ENCODE peak calls at places on chromosome 20, in eight cellular contexts. One of them, this sample, is unnamed.
A peak's percentile ranks its signal among the peaks of the same experiment; 100 is the strongest.

GRCh38 chr20:4439461-4439860 is 282.2 kb upstream of the PRND start:
- DNase-seq in astrocyte: no peak
- DNase-seq in MM.1S: no peak
- DNase-seq in HepG2: no peak
- DNase-seq in HCT116: no peak
- DNase-seq in fibroblast of lung: peak; percentile 23
- DNase-seq in mammary epithelial cell: no peak
- DNase-seq in osteoblast: no peak
- DNase-seq in this sample: no peak

GRCh38 chr20:33684533-33685327 is 1.5 kb downstream of the E2F1 start:
- DNase-seq in astrocyte: no peak
- DNase-seq in MM.1S: no peak
- DNase-seq in HepG2: no peak
- DNase-seq in HCT116: no peak
- DNase-seq in fibroblast of lung: no peak
- DNase-seq in mammary epithelial cell: no peak
- DNase-seq in osteoblast: no peak
- DNase-seq in this sample: no peak

GRCh38 chr20:33832113-33832853 is 21.1 kb downstream of the CHMP4B start:
- DNase-seq in astrocyte: peak; percentile 38
- DNase-seq in MM.1S: no peak
- DNase-seq in HepG2: no peak
- DNase-seq in HCT116: no peak
- DNase-seq in fibroblast of lung: no peak
- DNase-seq in mammary epithelial cell: no peak
- DNase-seq in osteoblast: no peak
- DNase-seq in this sample: no peak

GRCh38 chr20:50477260-50477659 is 32.9 kb upstream of the PTPN1 start:
- DNase-seq in astrocyte: no peak
- DNase-seq in MM.1S: no peak
- DNase-seq in HepG2: no peak
- DNase-seq in HCT116: no peak
- DNase-seq in fibroblast of lung: no peak
- DNase-seq in mammary epithelial cell: no peak
- DNase-seq in osteoblast: no peak
- DNase-seq in this sample: no peak

GRCh38 chr20:50701055-50701963 is 10.0 kb upstream of the RIPOR3 start:
- DNase-seq in astrocyte: no peak
- DNase-seq in MM.1S: no peak
- DNase-seq in HepG2: peak; percentile 67
- DNase-seq in HCT116: no peak
- DNase-seq in fibroblast of lung: no peak
- DNase-seq in mammary epithelial cell: no peak
- DNase-seq in osteoblast: no peak
- DNase-seq in this sample: no peak

GRCh38 chr20:50421356-50422340 is 88.5 kb upstream of the PTPN1 start:
- DNase-seq in astrocyte: no peak
- DNase-seq in MM.1S: no peak
- DNase-seq in HepG2: no peak
- DNase-seq in HCT116: no peak
- DNase-seq in fibroblast of lung: no peak
- DNase-seq in mammary epithelial cell: no peak
- DNase-seq in osteoblast: peak; percentile 21
- DNase-seq in this sample: no peak

GRCh38 chr20:44691424-44692423 is 23.4 kb upstream of the CCN5 start:
- DNase-seq in astrocyte: peak; percentile 45
- DNase-seq in MM.1S: no peak
- DNase-seq in HepG2: no peak
- DNase-seq in HCT116: no peak
- DNase-seq in fibroblast of lung: peak; percentile 61
- DNase-seq in mammary epithelial cell: no peak
- DNase-seq in osteoblast: no peak
- DNase-seq in this sample: peak; percentile 77

GRCh38 chr20:20017852-20018245 is 687 bp downstream of the NAA20 start:
- DNase-seq in astrocyte: no peak
- DNase-seq in MM.1S: peak; percentile 14
- DNase-seq in HepG2: peak; percentile 40
- DNase-seq in HCT116: no peak
- DNase-seq in fibroblast of lung: no peak
- DNase-seq in mammary epithelial cell: peak; percentile 36
- DNase-seq in osteoblast: no peak
- DNase-seq in this sample: peak; percentile 50

GRCh38 chr20:14959506-14960493 is 622.4 kb upstream of the FLRT3 start:
- DNase-seq in astrocyte: no peak
- DNase-seq in MM.1S: peak; percentile 21
- DNase-seq in HepG2: peak; percentile 24
- DNase-seq in HCT116: no peak
- DNase-seq in fibroblast of lung: no peak
- DNase-seq in mammary epithelial cell: peak; percentile 88
- DNase-seq in osteoblast: no peak
- DNase-seq in this sample: peak; percentile 75

GRCh38 chr20:24604966-24605365 is 135.5 kb downstream of the SYNDIG1 start:
- DNase-seq in astrocyte: no peak
- DNase-seq in MM.1S: no peak
- DNase-seq in HepG2: no peak
- DNase-seq in HCT116: no peak
- DNase-seq in fibroblast of lung: no peak
- DNase-seq in mammary epithelial cell: no peak
- DNase-seq in osteoblast: no peak
- DNase-seq in this sample: no peak

GRCh38 chr20:19633985-19634384 is 124.1 kb upstream of the RIN2 start:
- DNase-seq in astrocyte: peak; percentile 18
- DNase-seq in MM.1S: no peak
- DNase-seq in HepG2: no peak
- DNase-seq in HCT116: no peak
- DNase-seq in fibroblast of lung: no peak
- DNase-seq in mammary epithelial cell: no peak
- DNase-seq in osteoblast: peak; percentile 74
- DNase-seq in this sample: no peak

DNA sequence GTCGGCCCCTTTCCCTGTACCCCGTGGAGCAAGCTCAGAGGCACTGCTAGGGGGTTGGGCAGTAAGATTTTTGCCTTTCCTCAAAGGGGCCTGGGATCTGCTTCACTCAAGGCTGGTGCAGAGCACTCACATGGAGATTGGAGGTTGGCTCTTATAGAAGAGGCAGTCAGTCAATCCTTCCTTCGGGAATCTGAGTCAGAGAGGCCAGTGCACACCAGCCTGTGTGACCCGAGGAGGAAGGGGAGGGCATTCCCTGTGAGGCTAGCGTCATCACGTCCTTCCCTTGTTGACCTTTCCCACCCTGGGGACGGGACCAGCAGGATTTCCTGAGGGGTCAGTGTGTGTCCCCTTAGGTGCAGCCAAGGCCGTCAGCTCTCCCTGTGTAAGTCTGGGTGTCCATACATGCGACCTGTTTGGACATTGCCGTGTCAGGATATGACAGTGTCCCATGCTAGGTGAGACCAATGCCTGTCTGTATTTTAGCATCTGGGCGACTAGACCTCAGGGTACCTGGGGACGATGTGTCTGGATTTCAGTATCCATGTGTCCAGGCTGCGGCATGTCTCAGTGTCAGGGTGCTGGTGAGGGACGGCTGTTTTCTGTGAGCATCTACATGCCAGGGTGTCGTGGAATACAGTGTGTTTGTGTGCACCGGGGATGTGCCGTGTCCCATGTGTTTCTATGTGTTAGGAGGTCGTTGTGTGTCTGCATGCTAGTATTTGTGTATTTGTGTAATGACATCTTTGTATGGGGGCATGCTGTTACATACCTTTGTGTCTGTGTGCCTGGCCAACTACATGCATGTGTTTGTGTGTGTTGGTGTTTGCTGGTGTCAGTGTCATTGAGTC is 2.8 kb upstream of the ZNF512B start:
- DNase-seq in astrocyte: no peak
- DNase-seq in MM.1S: no peak
- DNase-seq in HepG2: peak; percentile 69
- DNase-seq in HCT116: no peak
- DNase-seq in fibroblast of lung: no peak
- DNase-seq in mammary epithelial cell: no peak
- DNase-seq in osteoblast: peak; percentile 88
- DNase-seq in this sample: no peak
- H2AFZ ChIP-seq in astrocyte: no peak overlapping the region
- H2AFZ ChIP-seq in MM.1S: no peak overlapping the region
- H2AFZ ChIP-seq in HepG2: no peak overlapping the region
- H2AFZ ChIP-seq in HCT116: no peak overlapping the region
- H2AFZ ChIP-seq in fibroblast of lung: no peak overlapping the region
- H2AFZ ChIP-seq in mammary epithelial cell: no peak overlapping the region
- H2AFZ ChIP-seq in osteoblast: peak overlapping the region; percentile 3
- H2AFZ ChIP-seq in this sample: no peak overlapping the region

GRCh38 chr20:62158541-62158940 is 15.0 kb downstream of the SS18L1 start:
- DNase-seq in astrocyte: no peak
- DNase-seq in MM.1S: no peak
- DNase-seq in HepG2: no peak
- DNase-seq in HCT116: no peak
- DNase-seq in fibroblast of lung: no peak
- DNase-seq in mammary epithelial cell: no peak
- DNase-seq in osteoblast: no peak
- DNase-seq in this sample: no peak

GRCh38 chr20:62158088-62158400 is 14.5 kb downstream of the SS18L1 start:
- DNase-seq in astrocyte: no peak
- DNase-seq in MM.1S: no peak
- DNase-seq in HepG2: no peak
- DNase-seq in HCT116: no peak
- DNase-seq in fibroblast of lung: no peak
- DNase-seq in mammary epithelial cell: no peak
- DNase-seq in osteoblast: peak; percentile 76
- DNase-seq in this sample: no peak

GRCh38 chr20:62156592-62157386 is 13.2 kb downstream of the SS18L1 start:
- DNase-seq in astrocyte: no peak
- DNase-seq in MM.1S: peak; percentile 26
- DNase-seq in HepG2: peak; percentile 78
- DNase-seq in HCT116: peak; percentile 46
- DNase-seq in fibroblast of lung: peak; percentile 39
- DNase-seq in mammary epithelial cell: no peak
- DNase-seq in osteoblast: peak; percentile 98
- DNase-seq in this sample: peak; percentile 69

GRCh38 chr20:62156254-62156556 is 12.6 kb downstream of the SS18L1 start:
- DNase-seq in astrocyte: no peak
- DNase-seq in MM.1S: no peak
- DNase-seq in HepG2: no peak
- DNase-seq in HCT116: no peak
- DNase-seq in fibroblast of lung: no peak
- DNase-seq in mammary epithelial cell: no peak
- DNase-seq in osteoblast: no peak
- DNase-seq in this sample: no peak

DNA sequence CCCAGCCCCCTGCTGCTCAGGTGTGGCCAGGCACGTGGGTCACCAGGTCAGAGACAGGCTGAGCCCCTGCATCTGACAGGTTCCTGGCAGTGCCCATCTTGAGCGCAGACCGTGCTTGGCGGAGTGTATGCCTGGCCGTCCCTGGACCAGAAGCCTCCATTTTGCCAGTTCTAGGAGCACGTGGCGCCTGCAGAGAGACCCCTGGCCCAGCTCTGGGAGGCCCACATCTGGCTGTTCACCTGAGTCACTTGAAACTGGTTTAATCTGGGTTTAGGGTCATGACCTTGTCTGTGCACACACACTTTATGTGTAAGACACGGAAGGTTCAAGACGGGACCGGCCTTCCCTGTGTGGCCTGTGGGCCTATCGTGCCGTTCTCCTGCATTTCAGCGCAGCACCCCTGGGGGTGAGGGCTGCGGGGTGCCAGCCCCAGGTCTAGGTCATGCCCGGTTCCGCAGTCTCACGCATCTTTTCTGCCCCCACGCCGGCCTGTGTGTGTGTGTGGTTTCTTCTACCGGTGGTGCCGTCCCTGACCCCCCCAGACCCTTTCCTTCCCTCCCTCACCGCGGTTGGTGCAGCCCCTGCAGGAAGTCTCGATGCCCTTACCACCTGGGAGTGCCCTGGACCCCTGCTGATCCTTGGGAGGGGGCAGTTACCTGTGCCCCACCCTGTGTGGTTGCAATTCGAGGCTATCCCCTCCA is 14.0 kb downstream of the SS18L1 start:
- DNase-seq in astrocyte: no peak
- DNase-seq in MM.1S: no peak
- DNase-seq in HepG2: no peak
- DNase-seq in HCT116: no peak
- DNase-seq in fibroblast of lung: no peak
- DNase-seq in mammary epithelial cell: no peak
- DNase-seq in osteoblast: peak; percentile 80
- DNase-seq in this sample: no peak
- H3K27ac ChIP-seq in astrocyte: no peak overlapping the region
- H3K27ac ChIP-seq in MM.1S: no peak overlapping the region
- H3K27ac ChIP-seq in HepG2: no peak overlapping the region
- H3K27ac ChIP-seq in HCT116: peak overlapping the region; percentile 28
- H3K27ac ChIP-seq in fibroblast of lung: no peak overlapping the region
- H3K27ac ChIP-seq in mammary epithelial cell: no peak overlapping the region
- H3K27ac ChIP-seq in osteoblast: no peak overlapping the region
- H3K27ac ChIP-seq in this sample: no peak overlapping the region

DNA sequence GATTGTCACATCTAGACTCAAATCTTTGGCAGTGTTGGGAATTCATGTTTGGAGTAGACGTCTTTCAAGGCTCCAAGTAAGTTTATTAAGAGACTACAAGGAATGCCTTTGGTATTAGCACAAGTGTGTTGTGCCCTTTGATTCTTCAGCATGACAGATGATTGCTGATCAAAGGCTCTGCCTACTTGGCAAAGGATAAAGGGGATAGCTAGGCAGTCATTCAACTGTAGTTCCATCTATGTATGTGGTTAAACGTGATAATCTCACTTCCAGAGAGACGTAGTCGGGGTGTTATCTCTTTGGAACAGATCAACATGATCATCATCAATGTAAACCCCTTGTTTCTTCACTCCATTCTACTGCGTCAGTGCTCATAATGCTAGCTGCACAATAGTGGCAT is 86.2 kb downstream of the SPTLC3 start:
- DNase-seq in astrocyte: no peak
- DNase-seq in MM.1S: no peak
- DNase-seq in HepG2: peak; percentile 68
- DNase-seq in HCT116: no peak
- DNase-seq in fibroblast of lung: no peak
- DNase-seq in mammary epithelial cell: no peak
- DNase-seq in osteoblast: no peak
- DNase-seq in this sample: no peak
- H2AFZ ChIP-seq in astrocyte: no peak overlapping the region
- H2AFZ ChIP-seq in MM.1S: no peak overlapping the region
- H2AFZ ChIP-seq in HepG2: no peak overlapping the region
- H2AFZ ChIP-seq in HCT116: no peak overlapping the region
- H2AFZ ChIP-seq in fibroblast of lung: no peak overlapping the region
- H2AFZ ChIP-seq in mammary epithelial cell: no peak overlapping the region
- H2AFZ ChIP-seq in osteoblast: no peak overlapping the region
- H2AFZ ChIP-seq in this sample: no peak overlapping the region

DNA sequence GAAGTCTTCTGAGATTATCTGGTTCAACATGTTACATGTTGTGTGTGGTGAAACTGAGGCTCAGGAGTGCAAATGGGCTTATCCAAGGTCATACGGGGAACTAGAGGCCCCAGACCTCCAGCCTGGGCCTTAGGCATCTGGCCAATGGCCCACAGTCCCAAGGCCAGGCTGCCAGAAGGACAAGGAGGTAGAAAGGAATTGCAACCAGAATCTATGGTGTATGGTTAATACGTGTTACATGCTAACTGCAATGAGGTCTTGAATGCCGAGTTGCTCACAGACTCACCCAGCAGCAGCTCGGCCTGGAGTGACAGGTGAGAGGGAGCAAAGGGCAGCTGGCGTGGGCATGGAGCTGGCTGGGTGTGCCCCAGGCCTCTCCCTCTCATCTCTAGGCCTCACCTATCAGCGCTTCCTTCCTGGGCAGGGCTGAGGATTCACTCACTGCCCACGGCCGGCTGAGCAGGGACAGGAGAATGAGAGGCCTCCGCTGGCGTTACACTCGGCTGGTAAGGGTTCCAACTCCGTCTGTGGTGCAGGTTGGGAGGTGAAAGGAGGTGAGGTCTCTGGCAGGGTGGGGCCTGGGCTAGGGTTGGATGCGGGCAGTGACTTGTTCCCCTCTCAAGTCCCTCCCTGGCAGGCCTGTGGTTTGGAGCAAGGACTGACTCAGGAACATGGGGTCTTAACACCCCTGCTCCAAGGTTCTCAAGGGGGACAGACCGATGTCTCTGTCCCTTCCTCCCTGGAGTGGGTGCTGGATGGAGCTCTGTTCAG is at the start of gene TLDC2:
- DNase-seq in astrocyte: no peak
- DNase-seq in MM.1S: peak; percentile 31
- DNase-seq in HepG2: peak; percentile 86
- DNase-seq in HCT116: no peak
- DNase-seq in fibroblast of lung: no peak
- DNase-seq in mammary epithelial cell: no peak
- DNase-seq in osteoblast: peak; percentile 36
- DNase-seq in this sample: no peak
- H3K27ac ChIP-seq in astrocyte: no peak within 1 kb of the TSS
- H3K27ac ChIP-seq in MM.1S: peak within 1 kb of the TSS; percentile 90
- H3K27ac ChIP-seq in HepG2: no peak within 1 kb of the TSS
- H3K27ac ChIP-seq in HCT116: no peak within 1 kb of the TSS
- H3K27ac ChIP-seq in fibroblast of lung: no peak within 1 kb of the TSS
- H3K27ac ChIP-seq in mammary epithelial cell: no peak within 1 kb of the TSS
- H3K27ac ChIP-seq in osteoblast: no peak within 1 kb of the TSS
- H3K27ac ChIP-seq in this sample: no peak within 1 kb of the TSS

This sample was measured in GM23248.